ENCODE peak calls at places on chromosomes 5 and 9, in five cellular contexts. J is Calu3, A is cardiac fibroblast, X is AG04450, I is GM12878. H is an unnamed sample.

GRCh38 chr5:127909078-127909477 is 174.5 kb upstream of the SLC12A2 start:
- DNase-seq in J (peak), A (peak), X (no peak), I (no peak), H (no peak)

GRCh38 chr9:14529629-14530028 is 163.6 kb downstream of the ZDHHC21 start:
- DNase-seq in J (no peak), A (no peak), X (no peak), I (no peak), H (no peak)

GRCh38 chr5:89471556-89471955 is 588.6 kb upstream of the MEF2C start:
- DNase-seq in J (no peak), A (peak), X (no peak), I (no peak), H (no peak)

GRCh38 chr9:26565131-26565530 is 327.5 kb downstream of the CAAP1 start:
- DNase-seq in J (no peak), A (no peak), X (no peak), I (no peak), H (no peak)

GRCh38 chr9:121776009-121776738 is 124.7 kb downstream of the DAB2IP start:
- DNase-seq in J (no peak), A (no peak), X (no peak), I (no peak), H (peak)

GRCh38 chr9:81578606-81579005 is 110.7 kb downstream of the TLE1 start:
- DNase-seq in J (no peak), A (no peak), X (peak), I (no peak), H (no peak)

GRCh38 chr9:20732118-20732517 is 48.1 kb downstream of the FOCAD start:
- DNase-seq in J (no peak), A (peak), X (no peak), I (no peak), H (no peak)

GRCh38 chr5:159901308-159901707 is 15.0 kb upstream of the ADRA1B start:
- DNase-seq in J (no peak), A (no peak), X (no peak), I (no peak), H (no peak)

GRCh38 chr5:157442989-157443619 is 16.9 kb upstream of the NIPAL4 start:
- DNase-seq in J (no peak), A (peak), X (no peak), I (no peak), H (no peak)

GRCh38 chr5:59254055-59254687 is 639.4 kb downstream of the PDE4D start:
- DNase-seq in J (no peak), A (no peak), X (no peak), I (no peak), H (no peak)

GRCh38 chr5:64206653-64207052 is 41.0 kb downstream of the RNF180 start:
- DNase-seq in J (no peak), A (no peak), X (no peak), I (no peak), H (no peak)

GRCh38 chr5:74392698-74393431 is 247.7 kb downstream of the ENC1 start:
- DNase-seq in J (no peak), A (peak), X (no peak), I (no peak), H (no peak)

GRCh38 chr9:22010881-22011625 is 1.9 kb upstream of the CDKN2B start:
- DNase-seq in J (no peak), A (peak), X (no peak), I (no peak), H (no peak)

GRCh38 chr9:78013924-78014323 is 17.7 kb downstream of the GNAQ start:
- DNase-seq in J (no peak), A (no peak), X (no peak), I (no peak), H (no peak)

GRCh38 chr9:72579190-72579589 is 57.8 kb downstream of the TMC1 start:
- DNase-seq in J (peak), A (peak), X (no peak), I (no peak), H (peak)

GRCh38 chr5:39943811-39944210 is 519.0 kb upstream of the DAB2 start:
- DNase-seq in J (no peak), A (peak), X (no peak), I (no peak), H (no peak)

GRCh38 chr9:503881-504852 is 289.5 kb downstream of the DOCK8 start:
- DNase-seq in J (peak), A (peak), X (no peak), I (no peak), H (peak)

GRCh38 chr9:34664281-34665108 is 2.0 kb upstream of the CCL27 start:
- DNase-seq in J (peak), A (peak), X (no peak), I (no peak), H (peak)

GRCh38 chr5:131357739-131358561 is 94.1 kb downstream of the CDC42SE2 start:
- DNase-seq in J (no peak), A (no peak), X (no peak), I (no peak), H (no peak)

GRCh38 chr5:4647056-4647455 is 493.1 kb upstream of the ADAMTS16 start:
- DNase-seq in J (no peak), A (no peak), X (no peak), I (no peak), H (no peak)

GRCh38 chr9:93668261-93668871 is 92.0 kb downstream of the PHF2 start:
- DNase-seq in J (no peak), A (no peak), X (no peak), I (no peak), H (peak)

GRCh38 chr5:157312492-157312891 is 46.6 kb downstream of the CYFIP2 start:
- DNase-seq in J (peak), A (peak), X (no peak), I (peak), H (no peak)

GRCh38 chr5:39608024-39608423 is 183.2 kb upstream of the DAB2 start:
- DNase-seq in J (no peak), A (peak), X (no peak), I (no peak), H (no peak)

GRCh38 chr5:95715799-95716461 is 15.2 kb upstream of the RHOBTB3 start:
- DNase-seq in J (no peak), A (peak), X (no peak), I (no peak), H (no peak)

GRCh38 chr5:1557114-1557873 is 33.5 kb upstream of the LPCAT1 start:
- DNase-seq in J (no peak), A (no peak), X (no peak), I (no peak), H (no peak)

GRCh38 chr5:103620851-103621547 is 58.4 kb upstream of the NUDT12 start:
- DNase-seq in J (no peak), A (peak), X (no peak), I (no peak), H (no peak)

GRCh38 chr9:115494393-115494792 is 376.4 kb upstream of the TNC start:
- DNase-seq in J (no peak), A (peak), X (no peak), I (no peak), H (no peak)

GRCh38 chr9:76868897-76869296 is 37.0 kb downstream of the PRUNE2 start:
- DNase-seq in J (no peak), A (no peak), X (no peak), I (no peak), H (no peak)

GRCh38 chr5:137022043-137022442 is 477.1 kb downstream of the SPOCK1 start:
- DNase-seq in J (no peak), A (no peak), X (no peak), I (no peak), H (no peak)

GRCh38 chr5:28344803-28345433 is 1306.5 kb upstream of the CDH9 start:
- DNase-seq in J (peak), A (peak), X (no peak), I (peak), H (no peak)
- TF ChIP-seq CTCF in J (peak), A (no peak), X (no peak), I (peak), H (peak)

DNA sequence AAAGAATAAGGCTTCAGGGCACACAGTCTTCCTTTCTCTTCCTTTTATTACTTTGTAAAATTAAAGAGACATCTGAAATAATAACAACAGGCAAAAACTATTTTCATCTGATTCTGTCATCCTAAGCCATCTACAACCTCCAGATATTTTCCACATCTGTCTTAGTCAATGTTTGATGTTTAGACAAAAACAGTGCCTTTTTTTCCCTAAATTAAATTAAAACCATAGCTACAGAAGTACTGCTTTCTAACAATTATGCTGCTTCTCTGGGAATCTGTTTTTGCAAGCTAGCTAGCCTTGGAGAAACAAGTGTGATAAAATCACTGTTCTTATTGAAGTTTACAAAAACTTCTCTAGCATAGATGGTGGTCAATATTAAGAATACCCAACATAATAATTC is 95.4 kb downstream of the KIAA0825 start:
- DNase-seq in J (no peak), A (no peak), X (no peak), I (no peak), H (no peak)
- TF ChIP-seq CTCF in J (no peak), A (no peak), X (no peak), I (no peak), H (no peak)

GRCh38 chr9:97638666-97639065 is 5.0 kb downstream of the NCBP1 start:
- DNase-seq in J (no peak), A (peak), X (no peak), I (no peak), H (no peak)
- TF ChIP-seq CTCF in J (no peak), A (peak), X (peak), I (peak), H (no peak)

GRCh38 chr5:147176422-147176821 is 58.4 kb upstream of the STK32A start:
- DNase-seq in J (no peak), A (no peak), X (no peak), I (no peak), H (no peak)
- TF ChIP-seq CTCF in J (no peak), A (no peak), X (no peak), I (no peak), H (no peak)

GRCh38 chr9:98707158-98708102 is 1.3 kb downstream of the GABBR2 start:
- DNase-seq in J (peak), A (peak), X (peak), I (no peak), H (no peak)
- TF ChIP-seq CTCF in J (peak), A (peak), X (peak), I (peak), H (no peak)

H was measured in left lung.